ENCODE peak calls at places on chromosomes 4 and X, in eight cellular contexts. P, Q, O, L, U, B, W and C are unnamed samples.
A peak's percentile ranks its signal among the peaks of the same experiment; 100 is the strongest.

GRCh38 chrX:154349359-154349935 is 25.0 kb downstream of the FLNA start:
- DNase-seq in O (no peak), W (no peak), Q (no peak), B (no peak), L (no peak), P (no peak), U (no peak), C (no peak)

GRCh38 chr4:61003301-61003700 is 196.8 kb upstream of the ADGRL3 start:
- DNase-seq in B (no peak), W (no peak), P (no peak), Q (no peak), L (no peak), O (no peak), U (no peak), C (no peak)

GRCh38 chr4:71550220-71551190 is 211.7 kb downstream of the SLC4A4 start:
- DNase-seq in B (no peak), O (no peak), Q (no peak), U (no peak), W (no peak), P (no peak), L (no peak), C (no peak)

GRCh38 chrX:115018944-115019343 is 1.5 kb upstream of the IL13RA2 start:
- DNase-seq in L (no peak), Q (no peak), U (no peak), W (no peak), P (no peak), O (no peak), B (no peak), C (no peak)

GRCh38 chr4:186829740-186830449 is 106.2 kb upstream of the FAT1 start:
- DNase-seq in W (no peak), P (no peak), Q (peak; percentile 8), L (no peak), U (no peak), B (no peak), O (no peak), C (no peak)

GRCh38 chrX:3493605-3494004 is 147.2 kb upstream of the MXRA5 start:
- DNase-seq in P (no peak), Q (no peak), L (no peak), U (no peak), B (no peak), W (no peak), O (no peak), C (no peak)

GRCh38 chrX:39772057-39772832 is 325.5 kb downstream of the BCOR start:
- DNase-seq in O (peak; percentile 34), U (peak; percentile 20), L (no peak), Q (no peak), W (no peak), B (peak; percentile 64), P (no peak), C (no peak)

GRCh38 chr4:13642163-13642562 is 14.6 kb upstream of the BOD1L1 start:
- DNase-seq in Q (no peak), L (no peak), B (no peak), P (no peak), W (no peak), U (no peak), O (no peak), C (no peak)

GRCh38 chrX:2595258-2595657 is 94.5 kb upstream of the DHRSX start:
- DNase-seq in L (no peak), W (no peak), Q (no peak), B (no peak), O (no peak), U (no peak), P (no peak), C (no peak)

GRCh38 chrX:43615677-43616076 is 40.4 kb upstream of the MAOA start:
- DNase-seq in Q (no peak), P (no peak), U (no peak), O (no peak), L (no peak), W (no peak), B (no peak), C (no peak)

GRCh38 chrX:43423876-43424275 is 232.2 kb upstream of the MAOA start:
- DNase-seq in P (no peak), W (no peak), Q (no peak), B (no peak), O (no peak), L (no peak), U (no peak), C (no peak)

GRCh38 chr4:185638548-185639301 is 103.4 kb upstream of the PDLIM3 start:
- DNase-seq in W (peak; percentile 63), B (no peak), Q (peak; percentile 47), L (no peak), U (no peak), P (no peak), O (no peak), C (peak; percentile 83)

GRCh38 chrX:29466441-29466840 is 748.9 kb upstream of the MAGEB2 start:
- DNase-seq in P (no peak), W (no peak), O (no peak), Q (no peak), B (no peak), L (no peak), U (no peak), C (no peak)

GRCh38 chr4:48340276-48340904 is 939 bp upstream of the SLAIN2 start:
- DNase-seq in P (peak; percentile 53), L (peak; percentile 55), O (peak; percentile 6), U (no peak), Q (peak; percentile 42), B (peak; percentile 15), W (no peak), C (no peak)

GRCh38 chrX:111090458-111090857 is 5.5 kb upstream of the PAK3 start:
- DNase-seq in B (no peak), Q (peak; percentile 30), P (no peak), U (no peak), O (no peak), W (peak; percentile 21), L (no peak), C (no peak)

GRCh38 chr4:87651941-87652340 is 1.9 kb downstream of the DMP1 start:
- DNase-seq in U (no peak), P (no peak), O (no peak), L (no peak), B (no peak), W (no peak), Q (no peak), C (no peak)

GRCh38 chr4:107349732-107350131 is 313.6 kb upstream of the DKK2 start:
- DNase-seq in U (no peak), W (no peak), Q (no peak), L (no peak), P (no peak), O (no peak), B (no peak), C (no peak)

GRCh38 chrX:119870626-119871131 is 854 bp downstream of the RNF113A start:
- DNase-seq in U (no peak), P (peak; percentile 66), O (peak; percentile 5), B (peak; percentile 26), L (peak; percentile 11), Q (peak; percentile 62), W (peak; percentile 35), C (no peak)

GRCh38 chr4:80077639-80078038 is 4.6 kb upstream of the ANTXR2 start:
- DNase-seq in W (no peak), P (no peak), U (peak; percentile 7), Q (no peak), O (no peak), B (no peak), L (no peak), C (no peak)

GRCh38 chr4:154471032-154471431 is 20.6 kb downstream of the DCHS2 start:
- DNase-seq in Q (no peak), P (no peak), B (no peak), W (no peak), U (no peak), L (no peak), O (no peak), C (no peak)

GRCh38 chrX:9352683-9353430 is 112.0 kb upstream of the TBL1X start:
- DNase-seq in Q (no peak), L (no peak), U (no peak), O (no peak), P (peak; percentile 69), W (no peak), B (peak; percentile 6), C (no peak)

GRCh38 chr4:51943221-51943620 is 76.9 kb downstream of the LRRC66 start:
- DNase-seq in O (no peak), L (no peak), B (no peak), Q (no peak), U (no peak), P (no peak), W (no peak), C (no peak)

GRCh38 chr4:2652415-2653155 is 103.6 kb downstream of the TNIP2 start:
- DNase-seq in O (no peak), P (no peak), B (no peak), W (no peak), U (no peak), L (no peak), Q (no peak), C (no peak)

GRCh38 chrX:148915474-148915873 is 415.1 kb downstream of the AFF2 start:
- DNase-seq in U (no peak), L (no peak), P (no peak), O (no peak), Q (no peak), B (no peak), W (no peak), C (no peak)

GRCh38 chr4:141635726-141636076 is 682 bp upstream of the IL15 start:
- DNase-seq in Q (no peak), L (no peak), B (no peak), U (no peak), P (no peak), W (no peak), O (no peak), C (no peak)

GRCh38 chr4:173270312-173271027 is 63.7 kb downstream of the HMGB2 start:
- DNase-seq in O (no peak), W (peak; percentile 44), P (peak; percentile 16), B (no peak), U (no peak), L (peak; percentile 51), Q (no peak), C (no peak)

GRCh38 chr4:152609460-152609859 is 70.3 kb downstream of the TMEM154 start:
- DNase-seq in U (no peak), W (no peak), B (no peak), O (no peak), Q (no peak), L (no peak), P (no peak), C (no peak)

GRCh38 chr4:33882246-33882990 is 2361.9 kb downstream of the ARAP2 start:
- DNase-seq in L (no peak), W (no peak), O (no peak), B (no peak), U (no peak), Q (no peak), P (no peak), C (no peak)

GRCh38 chr4:8830611-8831200 is 40.9 kb downstream of the HMX1 start:
- DNase-seq in W (no peak), Q (no peak), U (no peak), B (no peak), L (no peak), P (no peak), O (no peak), C (peak; percentile 31)

GRCh38 chr4:37825943-37826281 is 574 bp upstream of the PGM2 start:
- DNase-seq in W (peak; percentile 7), U (no peak), L (no peak), O (peak; percentile 14), Q (peak; percentile 50), P (peak; percentile 70), B (no peak), C (no peak)

GRCh38 chr4:40255722-40256281 is 59.0 kb downstream of the RHOH start:
- DNase-seq in W (no peak), O (no peak), B (no peak), U (peak; percentile 33), Q (peak; percentile 43), P (no peak), L (peak; percentile 72), C (no peak)

GRCh38 chr4:10582059-10582686 is 102.4 kb downstream of the CLNK start:
- DNase-seq in B (peak; percentile 2), U (peak; percentile 7), W (no peak), O (peak; percentile 51), P (no peak), L (peak; percentile 14), Q (peak; percentile 64), C (peak; percentile 47)

GRCh38 chr4:8858188-8858924 is 13.3 kb downstream of the HMX1 start:
- DNase-seq in O (no peak), B (no peak), P (no peak), Q (no peak), L (peak; percentile 28), U (no peak), W (no peak), C (no peak)

GRCh38 chrX:148609766-148610698 is 109.6 kb downstream of the AFF2 start:
- DNase-seq in Q (peak; percentile 5), W (no peak), L (no peak), P (peak; percentile 74), U (no peak), O (no peak), B (no peak), C (no peak)